ENCODE peak calls at places on chromosomes 4 and X, in ten cellular contexts. U is fibroblast of pulmonary artery, V is LNCaP clone FGC, R is fibroblast of lung, T is SK-N-SH, X is uterus, K is hepatocyte, Z is AG09309, P is colonic mucosa, Q is lower leg skin. F is an unnamed sample.

GRCh38 chrX:39491548-39492297 is 606.0 kb downstream of the BCOR start:
- DNase-seq in K (peak; percentile 36), T (no peak), U (no peak), P (peak; percentile 37), Q (no peak), Z (no peak), R (no peak), X (no peak), V (no peak), F (peak; percentile 64)

GRCh38 chr4:109803924-109804571 is 2.2 kb upstream of the CFI start:
- DNase-seq in X (no peak), V (peak; percentile 34), Q (no peak), K (peak; percentile 60), U (peak; percentile 66), R (peak; percentile 67), P (no peak), T (peak; percentile 49), Z (peak; percentile 4), F (peak; percentile 8)

GRCh38 chrX:125150231-125150630 is 169.4 kb upstream of the TEX13C start:
- DNase-seq in V (no peak), P (no peak), R (peak; percentile 2), K (no peak), Q (no peak), U (no peak), Z (no peak), X (no peak), T (no peak), F (no peak)

GRCh38 chr4:53592128-53592527 is 842 bp upstream of the LNX1 start:
- DNase-seq in U (peak; percentile 71), K (peak; percentile 38), Q (no peak), X (no peak), P (peak; percentile 75), R (peak; percentile 50), Z (no peak), T (no peak), V (no peak), F (no peak)

GRCh38 chrX:40004916-40005289 is 92.9 kb downstream of the BCOR start:
- DNase-seq in X (no peak), V (no peak), R (no peak), P (no peak), K (no peak), U (no peak), Z (no peak), Q (no peak), T (no peak), F (no peak)

GRCh38 chr4:182062458-182062857 is 180.7 kb upstream of the TENM3 start:
- DNase-seq in X (no peak), R (peak; percentile 18), P (no peak), U (no peak), K (no peak), Z (no peak), T (no peak), V (no peak), Q (no peak), F (no peak)

GRCh38 chr4:152342293-152342692 is 193.6 kb downstream of the FBXW7 start:
- DNase-seq in R (peak; percentile 47), X (no peak), K (no peak), P (no peak), V (no peak), Z (no peak), T (no peak), U (no peak), Q (no peak), F (no peak)

GRCh38 chr4:8838296-8838695 is 33.3 kb downstream of the HMX1 start:
- DNase-seq in U (no peak), P (no peak), Z (no peak), V (no peak), T (peak; percentile 1), R (no peak), Q (no peak), K (no peak), X (no peak), F (no peak)

GRCh38 chr4:133154725-133155124 is 5.6 kb downstream of the PCDH10 start:
- DNase-seq in Q (no peak), T (peak; percentile 30), Z (no peak), P (no peak), V (no peak), K (peak; percentile 57), R (peak; percentile 66), U (peak; percentile 79), X (no peak), F (no peak)

GRCh38 chrX:79107891-79108718 is 36.4 kb upstream of the GPR174 start:
- DNase-seq in Z (no peak), U (no peak), V (no peak), Q (no peak), K (no peak), P (no peak), R (no peak), X (no peak), T (no peak), F (no peak)

GRCh38 chrX:110087485-110088356 is 84.8 kb downstream of the TMEM164 start:
- DNase-seq in V (no peak), R (peak; percentile 95), P (no peak), Q (no peak), T (no peak), K (peak; percentile 50), Z (peak; percentile 80), U (peak; percentile 92), X (no peak), F (no peak)
- H3K4me3 ChIP-seq in V (no peak overlapping the region), R (peak overlapping the region; percentile 21), P (no peak overlapping the region), Q (no peak overlapping the region), T (no peak overlapping the region), K (no peak overlapping the region), Z (no peak overlapping the region), U (peak overlapping the region; percentile 47), X (no peak overlapping the region), F (no peak overlapping the region)

DNA sequence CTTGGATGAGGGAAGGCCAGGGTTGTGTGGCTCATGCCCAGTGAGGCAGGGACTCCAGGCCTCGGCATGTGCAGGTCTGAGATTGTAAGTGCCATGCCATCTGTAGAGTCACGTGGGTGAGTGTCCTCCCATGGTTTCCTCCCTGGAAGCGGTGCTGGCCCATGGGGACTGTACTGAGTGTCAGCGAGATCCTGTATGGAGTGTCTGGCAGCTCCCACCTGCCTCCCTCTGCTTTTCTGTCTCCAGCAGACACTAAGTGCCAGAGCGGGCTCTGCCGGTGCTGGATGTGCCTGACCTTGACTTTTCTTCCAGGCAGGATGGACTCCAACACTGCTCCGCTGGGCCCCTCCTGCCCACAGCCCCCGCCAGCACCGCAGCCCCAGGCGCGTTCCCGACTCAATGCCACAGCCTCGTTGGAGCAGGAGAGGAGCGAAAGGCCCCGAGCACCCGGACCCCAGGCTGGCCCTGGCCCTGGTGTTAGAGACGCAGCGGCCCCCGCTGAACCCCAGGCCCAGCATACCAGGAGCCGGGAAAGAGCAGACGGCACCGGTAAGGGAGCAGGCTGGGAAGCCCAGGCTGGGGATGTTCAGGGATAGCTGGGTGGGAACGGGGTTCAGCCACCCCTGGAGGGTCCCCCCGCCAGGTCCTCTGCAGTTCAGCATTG is 7.6 kb downstream of the WFS1 start:
- DNase-seq in X (peak; percentile 64), V (no peak), T (no peak), Z (no peak), Q (no peak), P (no peak), U (no peak), R (no peak), K (no peak), F (no peak)
- TF ChIP-seq CTCF in X (no peak), V (no peak), T (no peak), Z (no peak), Q (no peak), P (no peak), U (no peak), R (no peak), K (no peak), F (no peak)

DNA sequence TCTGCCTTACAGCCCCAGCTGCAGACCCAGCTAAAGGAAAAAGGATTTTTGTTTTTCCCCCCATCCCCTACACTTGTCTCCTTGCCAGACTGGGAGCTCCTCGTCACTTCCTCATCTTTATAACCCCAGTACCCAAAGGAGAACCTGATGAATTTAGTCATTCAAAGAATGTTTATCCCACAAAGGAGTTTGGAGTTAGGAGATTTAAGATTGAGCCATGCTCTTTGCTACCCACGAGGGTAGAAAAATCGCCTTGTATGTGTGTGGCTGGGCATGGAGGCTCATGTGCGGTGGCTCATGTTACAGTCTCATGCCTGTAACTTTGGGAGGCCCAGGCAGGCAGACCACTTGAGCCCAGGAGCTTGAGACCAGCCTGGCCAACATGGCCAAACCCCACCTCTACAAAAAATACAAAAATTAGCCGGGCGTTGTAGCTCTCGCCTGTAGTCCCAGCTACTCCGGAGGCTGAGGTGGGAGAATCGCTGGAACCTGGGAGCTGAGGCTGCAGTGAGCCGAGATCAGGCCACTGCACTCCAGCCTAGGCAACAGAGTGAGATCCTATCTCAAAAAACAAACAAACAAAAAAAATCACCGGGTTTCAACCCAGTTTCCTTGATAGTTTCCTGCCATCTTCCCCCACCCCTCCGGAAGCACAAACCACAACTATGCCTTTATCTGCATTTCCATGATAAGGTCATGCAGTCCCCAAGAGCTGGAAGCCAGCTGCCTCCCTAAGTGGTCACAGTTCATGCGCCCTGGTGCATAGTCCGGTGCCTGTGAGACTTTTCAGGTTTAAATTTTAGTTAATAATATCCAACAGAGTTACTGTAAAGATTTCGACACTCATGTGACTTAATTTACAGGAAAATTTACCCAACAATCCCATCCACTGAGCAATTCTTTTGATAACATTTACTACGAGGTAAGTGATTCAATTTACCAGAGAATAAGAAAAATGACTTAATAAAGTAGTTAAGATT is 1.5 kb downstream of the CFAP97 start:
- DNase-seq in T (peak; percentile 76), X (no peak), R (peak; percentile 42), K (no peak), U (peak; percentile 77), P (peak; percentile 39), Z (no peak), Q (no peak), V (no peak), F (no peak)
- H3K4me3 ChIP-seq in T (peak overlapping the region; percentile 61), X (no peak overlapping the region), R (no peak overlapping the region), K (peak overlapping the region; percentile 43), U (peak overlapping the region; percentile 60), P (no peak overlapping the region), Z (no peak overlapping the region), Q (no peak overlapping the region), V (peak overlapping the region; percentile 73), F (peak overlapping the region; percentile 94)

DNA sequence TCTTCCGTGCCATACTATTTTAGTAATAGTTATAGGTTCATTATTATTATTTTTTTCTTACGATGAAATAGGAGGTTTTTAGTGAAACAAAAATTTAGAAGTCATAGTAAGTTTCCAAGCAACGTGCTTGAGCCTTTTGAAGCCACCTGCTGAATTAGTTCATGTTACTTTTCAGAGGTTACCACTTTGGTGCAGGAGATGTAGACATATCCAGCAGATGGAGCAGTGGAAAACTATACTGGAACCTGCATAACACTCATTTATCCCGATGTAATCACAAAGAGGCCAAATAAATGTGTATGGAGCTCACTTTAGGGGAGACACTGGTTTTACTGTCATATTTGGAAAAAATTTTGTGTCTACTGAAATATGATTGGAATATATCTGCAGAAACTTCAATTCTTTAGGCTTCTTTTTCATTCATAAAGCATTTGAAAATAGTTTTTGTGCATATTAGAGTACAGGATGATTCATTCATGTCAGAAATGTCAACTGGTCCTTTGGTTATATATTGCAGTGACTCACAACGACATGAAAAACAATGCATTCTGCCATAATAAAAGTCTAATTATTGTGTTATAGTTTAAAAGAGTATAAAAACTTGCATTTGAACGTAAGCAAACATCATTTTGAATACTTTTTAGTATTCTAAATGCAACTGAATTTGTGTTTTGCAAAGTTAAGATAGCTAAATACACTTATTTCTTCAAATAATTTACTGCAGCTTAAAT is 2182.9 kb upstream of the TENM3 start:
- DNase-seq in U (no peak), V (no peak), Q (no peak), R (peak; percentile 38), P (no peak), X (no peak), Z (no peak), K (peak; percentile 37), T (peak; percentile 11), F (no peak)
- TF ChIP-seq CTCF in U (no peak), V (peak; percentile 25), Q (no peak), R (no peak), P (no peak), X (no peak), Z (no peak), K (peak; percentile 51), T (no peak), F (no peak)